ENCODE peak calls at places on chromosome 10, in seven cellular contexts. G, K, R, C, M, D and A are unnamed samples.

GRCh38 chr10:48526371-48526821 is 78.5 kb downstream of the ARHGAP22 start:
- DNase-seq in G (no peak), K (no peak), R (no peak), C (no peak), M (no peak), D (peak), A (no peak)

GRCh38 chr10:35961501-35961900 is 319.4 kb upstream of the FZD8 start:
- DNase-seq in G (peak), K (no peak), R (no peak), C (no peak), M (no peak), D (no peak), A (no peak)

GRCh38 chr10:110733256-110733952 is 89.3 kb downstream of the RBM20 start:
- DNase-seq in G (peak), K (no peak), R (no peak), C (peak), M (no peak), D (no peak), A (no peak)

GRCh38 chr10:67492317-67493019 is 203.5 kb downstream of the CTNNA3 start:
- DNase-seq in G (no peak), K (no peak), R (no peak), C (peak), M (no peak), D (no peak), A (no peak)

GRCh38 chr10:32600317-32600716 is 154.4 kb downstream of the CCDC7 start:
- DNase-seq in G (no peak), K (no peak), R (no peak), C (no peak), M (no peak), D (no peak), A (no peak)

GRCh38 chr10:75050520-75050919 is 60.9 kb upstream of the SAMD8 start:
- DNase-seq in G (no peak), K (no peak), R (peak), C (no peak), M (no peak), D (no peak), A (no peak)

GRCh38 chr10:26987851-26988250 is 112.4 kb downstream of the ANKRD26 start:
- DNase-seq in G (no peak), K (no peak), R (no peak), C (no peak), M (no peak), D (no peak), A (no peak)

GRCh38 chr10:70462349-70462984 is 16.1 kb upstream of the PALD1 start:
- DNase-seq in G (peak), K (peak), R (no peak), C (no peak), M (peak), D (peak), A (no peak)

GRCh38 chr10:49710966-49711365 is 31.5 kb downstream of the C10orf53 start:
- DNase-seq in G (no peak), K (no peak), R (no peak), C (no peak), M (no peak), D (no peak), A (no peak)

GRCh38 chr10:93028881-93029280 is 31.7 kb upstream of the CYP26C1 start:
- DNase-seq in G (peak), K (no peak), R (no peak), C (peak), M (no peak), D (no peak), A (peak)

GRCh38 chr10:111093741-111094380 is 17.0 kb downstream of the ADRA2A start:
- DNase-seq in G (peak), K (no peak), R (no peak), C (no peak), M (no peak), D (no peak), A (no peak)